ENCODE peak calls at places on chromosome 2, in nine cellular contexts. One of them, this sample, is unnamed. For H3K36me3, the result is how much of the 10 kb centered on the place peaks cover.

GRCh38 chr2:237483018-237483731 is 3.9 kb upstream of the MLPH start:
- DNase-seq in heart right ventricle: no peak
- DNase-seq in tibial artery: no peak
- DNase-seq in right atrium auricular region: no peak
- DNase-seq in endothelial cell of umbilical vein: peak
- DNase-seq in heart left ventricle: no peak
- DNase-seq in CD8-positive, alpha-beta T cell: no peak
- DNase-seq in hepatocyte: peak
- DNase-seq in pancreas: no peak
- DNase-seq in this sample: peak

GRCh38 chr2:43541165-43541564 is 54.7 kb downstream of the THADA start:
- DNase-seq in heart right ventricle: no peak
- DNase-seq in tibial artery: no peak
- DNase-seq in right atrium auricular region: no peak
- DNase-seq in endothelial cell of umbilical vein: no peak
- DNase-seq in heart left ventricle: no peak
- DNase-seq in CD8-positive, alpha-beta T cell: no peak
- DNase-seq in hepatocyte: no peak
- DNase-seq in pancreas: no peak
- DNase-seq in this sample: no peak

GRCh38 chr2:184261331-184261730 is 337.0 kb upstream of the ZNF804A start:
- DNase-seq in heart right ventricle: no peak
- DNase-seq in tibial artery: no peak
- DNase-seq in right atrium auricular region: no peak
- DNase-seq in endothelial cell of umbilical vein: no peak
- DNase-seq in heart left ventricle: no peak
- DNase-seq in CD8-positive, alpha-beta T cell: no peak
- DNase-seq in hepatocyte: no peak
- DNase-seq in pancreas: no peak
- DNase-seq in this sample: no peak

GRCh38 chr2:200695178-200695930 is 109.5 kb downstream of the AOX1 start:
- DNase-seq in heart right ventricle: peak
- DNase-seq in tibial artery: peak
- DNase-seq in right atrium auricular region: no peak
- DNase-seq in endothelial cell of umbilical vein: no peak
- DNase-seq in heart left ventricle: peak
- DNase-seq in CD8-positive, alpha-beta T cell: no peak
- DNase-seq in hepatocyte: no peak
- DNase-seq in pancreas: no peak
- DNase-seq in this sample: no peak

GRCh38 chr2:105220604-105221003 is 20.9 kb upstream of the GPR45 start:
- DNase-seq in heart right ventricle: peak
- DNase-seq in tibial artery: no peak
- DNase-seq in right atrium auricular region: no peak
- DNase-seq in endothelial cell of umbilical vein: no peak
- DNase-seq in heart left ventricle: no peak
- DNase-seq in CD8-positive, alpha-beta T cell: no peak
- DNase-seq in hepatocyte: no peak
- DNase-seq in pancreas: no peak
- DNase-seq in this sample: no peak

GRCh38 chr2:147520817-147521216 is 324.0 kb upstream of the ACVR2A start:
- DNase-seq in heart right ventricle: no peak
- DNase-seq in tibial artery: no peak
- DNase-seq in right atrium auricular region: no peak
- DNase-seq in endothelial cell of umbilical vein: no peak
- DNase-seq in heart left ventricle: no peak
- DNase-seq in CD8-positive, alpha-beta T cell: no peak
- DNase-seq in hepatocyte: no peak
- DNase-seq in pancreas: no peak
- DNase-seq in this sample: no peak

GRCh38 chr2:152369176-152369860 is 34.3 kb downstream of the FMNL2 start:
- DNase-seq in heart right ventricle: no peak
- DNase-seq in tibial artery: no peak
- DNase-seq in right atrium auricular region: no peak
- DNase-seq in endothelial cell of umbilical vein: no peak
- DNase-seq in heart left ventricle: no peak
- DNase-seq in CD8-positive, alpha-beta T cell: no peak
- DNase-seq in hepatocyte: peak
- DNase-seq in pancreas: no peak
- DNase-seq in this sample: peak

GRCh38 chr2:199973703-199974102 is 18.3 kb downstream of the MAIP1 start:
- DNase-seq in heart right ventricle: no peak
- DNase-seq in tibial artery: no peak
- DNase-seq in right atrium auricular region: no peak
- DNase-seq in endothelial cell of umbilical vein: peak
- DNase-seq in heart left ventricle: no peak
- DNase-seq in CD8-positive, alpha-beta T cell: no peak
- DNase-seq in hepatocyte: peak
- DNase-seq in pancreas: no peak
- DNase-seq in this sample: peak

GRCh38 chr2:235230809-235231601 is 262.8 kb upstream of the AGAP1 start:
- DNase-seq in heart right ventricle: no peak
- DNase-seq in tibial artery: no peak
- DNase-seq in right atrium auricular region: peak
- DNase-seq in endothelial cell of umbilical vein: peak
- DNase-seq in heart left ventricle: no peak
- DNase-seq in CD8-positive, alpha-beta T cell: no peak
- DNase-seq in hepatocyte: no peak
- DNase-seq in pancreas: no peak
- DNase-seq in this sample: peak

GRCh38 chr2:121816797-121817196 is 61.3 kb downstream of the TSN start:
- DNase-seq in heart right ventricle: no peak
- DNase-seq in tibial artery: no peak
- DNase-seq in right atrium auricular region: no peak
- DNase-seq in endothelial cell of umbilical vein: no peak
- DNase-seq in heart left ventricle: no peak
- DNase-seq in CD8-positive, alpha-beta T cell: no peak
- DNase-seq in hepatocyte: no peak
- DNase-seq in pancreas: no peak
- DNase-seq in this sample: no peak

GRCh38 chr2:26704441-26704977 is 12.0 kb downstream of the KCNK3 start:
- DNase-seq in heart right ventricle: no peak
- DNase-seq in tibial artery: no peak
- DNase-seq in right atrium auricular region: no peak
- DNase-seq in endothelial cell of umbilical vein: no peak
- DNase-seq in heart left ventricle: no peak
- DNase-seq in CD8-positive, alpha-beta T cell: no peak
- DNase-seq in hepatocyte: no peak
- DNase-seq in pancreas: no peak
- DNase-seq in this sample: no peak

GRCh38 chr2:68743531-68743930 is 8.9 kb downstream of the ARHGAP25 start:
- DNase-seq in heart right ventricle: no peak
- DNase-seq in tibial artery: no peak
- DNase-seq in right atrium auricular region: peak
- DNase-seq in endothelial cell of umbilical vein: no peak
- DNase-seq in heart left ventricle: no peak
- DNase-seq in CD8-positive, alpha-beta T cell: no peak
- DNase-seq in hepatocyte: no peak
- DNase-seq in pancreas: no peak
- DNase-seq in this sample: no peak

GRCh38 chr2:9663008-9663879 is 32.4 kb upstream of the YWHAQ start:
- DNase-seq in heart right ventricle: no peak
- DNase-seq in tibial artery: no peak
- DNase-seq in right atrium auricular region: no peak
- DNase-seq in endothelial cell of umbilical vein: no peak
- DNase-seq in heart left ventricle: no peak
- DNase-seq in CD8-positive, alpha-beta T cell: no peak
- DNase-seq in hepatocyte: no peak
- DNase-seq in pancreas: no peak
- DNase-seq in this sample: peak

GRCh38 chr2:105184420-105184819 is 57.1 kb upstream of the GPR45 start:
- DNase-seq in heart right ventricle: no peak
- DNase-seq in tibial artery: no peak
- DNase-seq in right atrium auricular region: no peak
- DNase-seq in endothelial cell of umbilical vein: no peak
- DNase-seq in heart left ventricle: no peak
- DNase-seq in CD8-positive, alpha-beta T cell: no peak
- DNase-seq in hepatocyte: peak
- DNase-seq in pancreas: no peak
- DNase-seq in this sample: no peak

GRCh38 chr2:235553291-235553690 is 59.4 kb downstream of the AGAP1 start:
- DNase-seq in heart right ventricle: no peak
- DNase-seq in tibial artery: no peak
- DNase-seq in right atrium auricular region: no peak
- DNase-seq in endothelial cell of umbilical vein: no peak
- DNase-seq in heart left ventricle: no peak
- DNase-seq in CD8-positive, alpha-beta T cell: no peak
- DNase-seq in hepatocyte: no peak
- DNase-seq in pancreas: no peak
- DNase-seq in this sample: no peak

GRCh38 chr2:68225119-68225632 is 27.2 kb downstream of the PPP3R1 start:
- DNase-seq in heart right ventricle: no peak
- DNase-seq in tibial artery: peak
- DNase-seq in right atrium auricular region: no peak
- DNase-seq in endothelial cell of umbilical vein: peak
- DNase-seq in heart left ventricle: no peak
- DNase-seq in CD8-positive, alpha-beta T cell: no peak
- DNase-seq in hepatocyte: peak
- DNase-seq in pancreas: no peak
- DNase-seq in this sample: peak

GRCh38 chr2:88027709-88028389 is 11.5 kb upstream of the RNU2-63P start:
- DNase-seq in heart right ventricle: no peak
- DNase-seq in tibial artery: no peak
- DNase-seq in right atrium auricular region: no peak
- DNase-seq in endothelial cell of umbilical vein: no peak
- DNase-seq in heart left ventricle: no peak
- DNase-seq in CD8-positive, alpha-beta T cell: no peak
- DNase-seq in hepatocyte: no peak
- DNase-seq in pancreas: no peak
- DNase-seq in this sample: no peak

GRCh38 chr2:23505218-23505983 is 120.4 kb downstream of the KLHL29 start:
- DNase-seq in heart right ventricle: no peak
- DNase-seq in tibial artery: no peak
- DNase-seq in right atrium auricular region: no peak
- DNase-seq in endothelial cell of umbilical vein: no peak
- DNase-seq in heart left ventricle: no peak
- DNase-seq in CD8-positive, alpha-beta T cell: no peak
- DNase-seq in hepatocyte: no peak
- DNase-seq in pancreas: no peak
- DNase-seq in this sample: no peak

GRCh38 chr2:215413974-215414373 is 21.9 kb downstream of the FN1 start:
- DNase-seq in heart right ventricle: no peak
- DNase-seq in tibial artery: no peak
- DNase-seq in right atrium auricular region: no peak
- DNase-seq in endothelial cell of umbilical vein: no peak
- DNase-seq in heart left ventricle: no peak
- DNase-seq in CD8-positive, alpha-beta T cell: no peak
- DNase-seq in hepatocyte: no peak
- DNase-seq in pancreas: no peak
- DNase-seq in this sample: no peak

GRCh38 chr2:215415820-215416613 is 19.9 kb downstream of the FN1 start:
- DNase-seq in heart right ventricle: no peak
- DNase-seq in tibial artery: no peak
- DNase-seq in right atrium auricular region: no peak
- DNase-seq in endothelial cell of umbilical vein: no peak
- DNase-seq in heart left ventricle: no peak
- DNase-seq in CD8-positive, alpha-beta T cell: no peak
- DNase-seq in hepatocyte: no peak
- DNase-seq in pancreas: no peak
- DNase-seq in this sample: no peak

GRCh38 chr2:215414674-215415073 is 21.2 kb downstream of the FN1 start:
- DNase-seq in heart right ventricle: no peak
- DNase-seq in tibial artery: no peak
- DNase-seq in right atrium auricular region: no peak
- DNase-seq in endothelial cell of umbilical vein: no peak
- DNase-seq in heart left ventricle: no peak
- DNase-seq in CD8-positive, alpha-beta T cell: no peak
- DNase-seq in hepatocyte: no peak
- DNase-seq in pancreas: no peak
- DNase-seq in this sample: no peak

GRCh38 chr2:215416656-215417055 is 19.2 kb downstream of the FN1 start:
- DNase-seq in heart right ventricle: no peak
- DNase-seq in tibial artery: no peak
- DNase-seq in right atrium auricular region: no peak
- DNase-seq in endothelial cell of umbilical vein: no peak
- DNase-seq in heart left ventricle: no peak
- DNase-seq in CD8-positive, alpha-beta T cell: no peak
- DNase-seq in hepatocyte: no peak
- DNase-seq in pancreas: no peak
- DNase-seq in this sample: no peak

DNA sequence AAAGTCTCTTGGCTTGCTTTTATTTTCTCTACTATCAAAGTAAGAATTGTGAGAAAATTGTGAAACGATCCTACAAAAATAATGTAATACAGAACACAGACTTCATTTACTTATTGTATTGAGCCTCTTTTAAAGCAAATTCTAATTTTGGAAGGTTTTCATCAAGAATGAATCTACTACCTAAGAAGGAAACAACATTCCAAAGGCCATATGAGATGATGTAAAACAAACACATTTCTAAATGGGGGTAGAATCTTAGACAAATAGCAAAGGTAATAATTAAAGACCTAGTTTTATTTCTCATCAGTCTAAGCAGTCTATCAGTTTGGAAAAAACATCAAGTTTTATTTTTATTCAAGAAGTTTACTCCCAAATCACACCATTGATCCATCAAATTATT is 20.6 kb downstream of the FN1 start:
- DNase-seq in heart right ventricle: no peak
- DNase-seq in tibial artery: no peak
- DNase-seq in right atrium auricular region: no peak
- DNase-seq in endothelial cell of umbilical vein: no peak
- DNase-seq in heart left ventricle: no peak
- DNase-seq in CD8-positive, alpha-beta T cell: no peak
- DNase-seq in hepatocyte: no peak
- DNase-seq in pancreas: no peak
- DNase-seq in this sample: no peak
- H3K36me3 ChIP-seq in heart right ventricle: under half
- H3K36me3 ChIP-seq in tibial artery: half or more
- H3K36me3 ChIP-seq in right atrium auricular region: under half
- H3K36me3 ChIP-seq in endothelial cell of umbilical vein: half or more
- H3K36me3 ChIP-seq in heart left ventricle: half or more
- H3K36me3 ChIP-seq in CD8-positive, alpha-beta T cell: under half
- H3K36me3 ChIP-seq in hepatocyte: under half
- H3K36me3 ChIP-seq in pancreas: under half
- H3K36me3 ChIP-seq in this sample: under half

GRCh38 chr2:140972724-140973123 is 1158.1 kb downstream of the LRP1B start:
- DNase-seq in heart right ventricle: no peak
- DNase-seq in tibial artery: no peak
- DNase-seq in right atrium auricular region: no peak
- DNase-seq in endothelial cell of umbilical vein: no peak
- DNase-seq in heart left ventricle: no peak
- DNase-seq in CD8-positive, alpha-beta T cell: no peak
- DNase-seq in hepatocyte: no peak
- DNase-seq in pancreas: no peak
- DNase-seq in this sample: no peak
- H3K27ac ChIP-seq in heart right ventricle: no peak
- H3K27ac ChIP-seq in tibial artery: no peak
- H3K27ac ChIP-seq in right atrium auricular region: no peak
- H3K27ac ChIP-seq in endothelial cell of umbilical vein: no peak
- H3K27ac ChIP-seq in heart left ventricle: no peak
- H3K27ac ChIP-seq in CD8-positive, alpha-beta T cell: no peak
- H3K27ac ChIP-seq in hepatocyte: no peak
- H3K27ac ChIP-seq in pancreas: no peak
- H3K27ac ChIP-seq in this sample: no peak

GRCh38 chr2:231029563-231029962 is 7.8 kb upstream of the C2orf72 start:
- DNase-seq in heart right ventricle: no peak
- DNase-seq in tibial artery: no peak
- DNase-seq in right atrium auricular region: no peak
- DNase-seq in endothelial cell of umbilical vein: no peak
- DNase-seq in heart left ventricle: no peak
- DNase-seq in CD8-positive, alpha-beta T cell: no peak
- DNase-seq in hepatocyte: no peak
- DNase-seq in pancreas: no peak
- DNase-seq in this sample: no peak
- H3K36me3 ChIP-seq in heart right ventricle: under half
- H3K36me3 ChIP-seq in tibial artery: under half
- H3K36me3 ChIP-seq in right atrium auricular region: under half
- H3K36me3 ChIP-seq in endothelial cell of umbilical vein: under half
- H3K36me3 ChIP-seq in heart left ventricle: under half
- H3K36me3 ChIP-seq in CD8-positive, alpha-beta T cell: under half
- H3K36me3 ChIP-seq in hepatocyte: under half
- H3K36me3 ChIP-seq in pancreas: under half
- H3K36me3 ChIP-seq in this sample: under half

GRCh38 chr2:143948710-143949109 is 571.2 kb downstream of the ZEB2 start:
- DNase-seq in heart right ventricle: no peak
- DNase-seq in tibial artery: no peak
- DNase-seq in right atrium auricular region: no peak
- DNase-seq in endothelial cell of umbilical vein: no peak
- DNase-seq in heart left ventricle: no peak
- DNase-seq in CD8-positive, alpha-beta T cell: no peak
- DNase-seq in hepatocyte: no peak
- DNase-seq in pancreas: no peak
- DNase-seq in this sample: no peak
- H3K27ac ChIP-seq in heart right ventricle: no peak
- H3K27ac ChIP-seq in tibial artery: no peak
- H3K27ac ChIP-seq in right atrium auricular region: no peak
- H3K27ac ChIP-seq in endothelial cell of umbilical vein: no peak
- H3K27ac ChIP-seq in heart left ventricle: no peak
- H3K27ac ChIP-seq in CD8-positive, alpha-beta T cell: no peak
- H3K27ac ChIP-seq in hepatocyte: no peak
- H3K27ac ChIP-seq in pancreas: no peak
- H3K27ac ChIP-seq in this sample: no peak